ENCODE peak calls at places on chromosomes 6 and 20, in seven cellular contexts. P is IMR-90, L is trophoblast cell, U is mesendoderm, N is neuronal stem cell, R is mesenchymal stem cell, K is H1. V is an unnamed sample.

GRCh38 chr20:36548006-36548315 is 6.6 kb downstream of the MYL9 start:
- DNase-seq in P (no peak), L (no peak), U (peak; percentile 69), N (no peak), R (no peak), K (no peak), V (peak; percentile 75)

GRCh38 chr20:61373956-61374545 is 122.0 kb downstream of the CDH4 start:
- DNase-seq in P (no peak), L (no peak), U (no peak), N (no peak), R (no peak), K (no peak), V (no peak)

GRCh38 chr20:10925767-10926166 is 252.0 kb upstream of the JAG1 start:
- DNase-seq in P (peak; percentile 49), L (no peak), U (no peak), N (no peak), R (peak; percentile 58), K (no peak), V (no peak)

GRCh38 chr6:11675610-11676009 is 103.0 kb downstream of the ADTRP start:
- DNase-seq in P (no peak), L (no peak), U (no peak), N (no peak), R (no peak), K (no peak), V (no peak)

GRCh38 chr20:19786311-19786710 is 28.3 kb downstream of the RIN2 start:
- DNase-seq in P (peak; percentile 92), L (peak; percentile 97), U (peak; percentile 74), N (no peak), R (peak; percentile 82), K (no peak), V (peak; percentile 43)

GRCh38 chr20:62595491-62595890 is 46.8 kb upstream of the SLCO4A1 start:
- DNase-seq in P (peak; percentile 55), L (no peak), U (no peak), N (no peak), R (no peak), K (no peak), V (no peak)

GRCh38 chr20:37315293-37316110 is 26.0 kb downstream of the MANBAL start:
- DNase-seq in P (peak; percentile 92), L (no peak), U (peak; percentile 67), N (no peak), R (peak; percentile 91), K (no peak), V (no peak)

GRCh38 chr6:82067021-82067420 is 180.5 kb downstream of the IBTK start:
- DNase-seq in P (peak; percentile 3), L (no peak), U (no peak), N (no peak), R (no peak), K (no peak), V (no peak)

GRCh38 chr6:127951172-127951995 is 50.5 kb upstream of the THEMIS start:
- DNase-seq in P (no peak), L (no peak), U (no peak), N (no peak), R (no peak), K (no peak), V (no peak)

GRCh38 chr6:157436944-157437336 is 56.0 kb downstream of the ZDHHC14 start:
- DNase-seq in P (no peak), L (no peak), U (no peak), N (no peak), R (no peak), K (no peak), V (no peak)

GRCh38 chr6:157442296-157442695 is 61.3 kb downstream of the ZDHHC14 start:
- DNase-seq in P (peak; percentile 55), L (peak; percentile 67), U (no peak), N (no peak), R (peak; percentile 66), K (no peak), V (no peak)

GRCh38 chr6:157443066-157443800 is 62.2 kb downstream of the ZDHHC14 start:
- DNase-seq in P (peak; percentile 81), L (no peak), U (no peak), N (no peak), R (peak; percentile 65), K (no peak), V (no peak)

GRCh38 chr6:157438611-157439109 is 57.7 kb downstream of the ZDHHC14 start:
- DNase-seq in P (peak; percentile 11), L (no peak), U (no peak), N (no peak), R (no peak), K (no peak), V (no peak)

GRCh38 chr6:157440162-157440561 is 59.2 kb downstream of the ZDHHC14 start:
- DNase-seq in P (no peak), L (no peak), U (no peak), N (no peak), R (no peak), K (no peak), V (no peak)
- H2AK5ac ChIP-seq in P (no peak overlapping the region), L (no peak overlapping the region), U (no peak overlapping the region), N (no peak overlapping the region), R (no peak overlapping the region), K (no peak overlapping the region), V (no peak overlapping the region)

GRCh38 chr6:169074551-169074950 is 179.1 kb downstream of the THBS2 start:
- DNase-seq in P (peak; percentile 47), L (no peak), U (no peak), N (no peak), R (no peak), K (no peak), V (no peak)
- H2AK5ac ChIP-seq in P (no peak overlapping the region), L (no peak overlapping the region), U (no peak overlapping the region), N (no peak overlapping the region), R (no peak overlapping the region), K (no peak overlapping the region), V (no peak overlapping the region)

GRCh38 chr20:47211036-47211435 is 145.5 kb downstream of the ZMYND8 start:
- DNase-seq in P (no peak), L (no peak), U (no peak), N (no peak), R (no peak), K (no peak), V (no peak)
- H2AK5ac ChIP-seq in P (no peak overlapping the region), L (no peak overlapping the region), U (no peak overlapping the region), N (no peak overlapping the region), R (no peak overlapping the region), K (no peak overlapping the region), V (no peak overlapping the region)

DNA sequence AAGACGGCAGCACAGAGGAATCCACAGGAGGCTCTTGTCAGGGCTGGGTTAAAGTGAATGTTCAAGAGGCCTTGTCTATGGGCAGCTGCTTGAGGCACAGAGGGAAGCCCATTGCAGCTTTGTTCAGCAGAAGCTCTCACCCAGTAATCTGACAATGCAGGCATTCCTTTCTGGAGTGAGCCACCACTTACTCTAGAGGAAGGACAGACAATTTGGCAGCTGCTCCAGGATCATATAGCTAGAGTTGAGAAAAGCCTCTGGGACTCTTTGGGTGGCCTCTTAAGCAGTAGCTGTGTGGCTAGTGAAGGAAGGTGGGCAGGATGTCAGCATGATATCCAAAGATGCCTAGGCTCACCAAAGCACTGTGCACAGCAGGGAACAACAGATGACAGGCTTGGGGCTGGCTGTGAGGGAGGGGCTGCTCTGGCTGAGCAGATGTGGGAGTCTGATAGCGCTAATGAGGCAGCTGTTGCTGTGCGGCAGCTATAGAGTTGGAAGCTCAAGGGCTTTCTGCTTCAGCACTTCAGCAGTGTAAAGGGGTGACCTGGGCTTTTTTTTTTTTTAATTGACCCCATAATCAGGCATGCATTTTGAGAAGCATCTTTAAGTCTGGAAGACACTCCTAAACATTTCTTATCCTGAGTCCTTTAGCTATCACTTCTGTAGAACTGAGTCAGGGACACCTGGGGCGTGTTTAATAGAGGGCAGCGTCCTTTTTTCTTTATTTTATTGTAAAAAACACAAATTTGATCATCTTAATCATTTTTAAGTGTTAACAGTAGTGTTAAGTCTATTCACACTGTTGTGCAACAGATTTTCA is 27.2 kb downstream of the CMTR1 start:
- DNase-seq in P (no peak), L (no peak), U (peak; percentile 91), N (peak; percentile 53), R (no peak), K (no peak), V (no peak)
- H2AK5ac ChIP-seq in P (no peak overlapping the region), L (no peak overlapping the region), U (no peak overlapping the region), N (no peak overlapping the region), R (no peak overlapping the region), K (no peak overlapping the region), V (no peak overlapping the region)

DNA sequence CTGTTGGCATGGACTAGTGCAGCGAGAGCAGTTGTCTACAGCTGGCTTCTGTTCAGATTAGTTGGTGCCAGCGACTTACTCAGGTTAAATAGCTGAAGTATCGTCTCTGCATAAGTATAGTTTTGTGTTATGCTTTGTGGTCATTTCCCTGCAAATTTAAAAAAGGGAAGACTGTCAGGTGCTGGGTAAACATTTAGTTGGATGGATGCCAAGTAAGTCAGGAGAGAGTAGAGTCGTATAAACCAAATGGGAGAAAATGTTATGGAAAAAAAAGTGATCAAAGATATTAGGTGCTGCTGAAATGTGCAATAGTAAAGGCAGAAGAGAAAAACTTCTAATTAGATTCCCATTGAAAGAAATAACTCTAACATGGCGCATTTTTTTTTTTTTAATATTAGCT is 34.1 kb upstream of the CTAGE9 start:
- DNase-seq in P (no peak), L (no peak), U (no peak), N (no peak), R (no peak), K (no peak), V (no peak)
- H2AK5ac ChIP-seq in P (no peak overlapping the region), L (no peak overlapping the region), U (no peak overlapping the region), N (no peak overlapping the region), R (no peak overlapping the region), K (no peak overlapping the region), V (no peak overlapping the region)

DNA sequence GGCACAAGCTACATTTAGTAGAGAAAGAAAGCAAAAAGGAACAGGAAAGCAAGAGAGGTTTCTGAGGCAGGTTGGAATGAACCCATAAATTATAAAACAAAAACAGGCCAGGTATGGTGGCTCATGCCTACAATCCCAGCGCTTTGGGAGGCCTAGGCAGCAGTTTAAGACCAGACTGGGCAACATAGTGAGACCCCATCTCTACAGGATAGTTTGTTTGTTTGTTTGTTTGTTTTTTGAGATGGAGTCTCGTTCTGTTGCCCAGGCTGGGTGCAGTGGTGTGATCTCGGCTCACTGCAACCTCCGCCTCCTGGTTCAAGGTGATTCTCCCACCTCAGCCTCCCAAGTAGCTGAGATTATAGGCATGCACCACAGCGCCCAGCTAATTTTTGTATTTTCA is 49.0 kb downstream of the AFG1L start:
- DNase-seq in P (no peak), L (no peak), U (no peak), N (no peak), R (no peak), K (no peak), V (no peak)
- H2AK5ac ChIP-seq in P (no peak overlapping the region), L (no peak overlapping the region), U (no peak overlapping the region), N (no peak overlapping the region), R (no peak overlapping the region), K (no peak overlapping the region), V (no peak overlapping the region)

DNA sequence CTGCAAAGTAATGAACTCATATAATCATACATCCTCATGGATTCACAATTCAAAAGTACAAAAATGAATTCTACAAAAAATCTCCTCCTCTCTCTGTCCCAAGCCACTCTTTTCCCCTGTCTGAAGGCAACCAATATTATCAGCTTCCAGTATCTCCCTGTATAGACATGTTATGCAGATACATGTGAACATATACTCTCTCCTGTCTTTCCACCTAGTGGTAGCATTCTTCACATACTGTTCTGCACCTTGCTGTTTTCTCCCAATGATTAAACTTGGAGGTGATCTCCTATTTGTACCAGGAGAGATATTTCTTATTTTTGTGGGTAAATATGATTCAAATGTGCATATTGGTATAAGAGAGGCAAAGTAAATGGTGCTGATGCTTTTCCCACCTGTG is 416.4 kb downstream of the EPM2A start:
- DNase-seq in P (no peak), L (no peak), U (no peak), N (no peak), R (no peak), K (no peak), V (no peak)
- H2AK5ac ChIP-seq in P (no peak overlapping the region), L (no peak overlapping the region), U (no peak overlapping the region), N (no peak overlapping the region), R (no peak overlapping the region), K (no peak overlapping the region), V (no peak overlapping the region)